ENCODE peak calls at places on chromosomes 3 and 15, in seven cellular contexts. V, D, L, S, F, J and I are unnamed samples.

GRCh38 chr3:123692041-123692440 is 107.2 kb upstream of the HACD2 start:
- DNase-seq in F (no peak), L (no peak), V (no peak), D (no peak), S (no peak), J (no peak), I (no peak)

GRCh38 chr15:93897377-93897776 is 334.0 kb upstream of the MCTP2 start:
- DNase-seq in L (no peak), J (no peak), D (no peak), S (no peak), F (no peak), V (no peak), I (no peak)

GRCh38 chr3:183369626-183370025 is 58.8 kb downstream of the MCF2L2 start:
- DNase-seq in D (no peak), F (no peak), J (no peak), L (no peak), V (no peak), S (no peak), I (no peak)

GRCh38 chr15:85980946-85981345 is 98.7 kb upstream of the AGBL1 start:
- DNase-seq in J (no peak), D (no peak), V (no peak), F (no peak), S (no peak), L (no peak), I (no peak)

GRCh38 chr3:61522629-61523028 is 38.7 kb upstream of the PTPRG start:
- DNase-seq in D (no peak), L (no peak), S (no peak), F (no peak), J (no peak), V (no peak), I (no peak)

GRCh38 chr3:182959474-182960350 is 20.6 kb downstream of the DCUN1D1 start:
- DNase-seq in F (no peak), V (no peak), S (no peak), J (no peak), D (no peak), L (no peak), I (no peak)

GRCh38 chr15:83066034-83066760 is 855 bp downstream of the BTBD1 start:
- DNase-seq in L (no peak), J (no peak), F (no peak), V (no peak), S (peak), D (no peak), I (no peak)

GRCh38 chr15:79641841-79642240 is 209.7 kb downstream of the MINAR1 start:
- DNase-seq in S (no peak), V (no peak), J (no peak), D (no peak), F (no peak), L (no peak), I (no peak)

GRCh38 chr3:33440328-33440577 is at the start of gene UBP1:
- DNase-seq in L (peak), J (no peak), S (no peak), V (no peak), F (no peak), D (peak), I (no peak)

GRCh38 chr3:67654099-67654831 is at the start of gene SUCLG2:
- DNase-seq in D (peak), J (no peak), L (peak), V (peak), S (peak), F (peak), I (peak)

GRCh38 chr3:29694331-29694730 is 413.5 kb downstream of the RBMS3 start:
- DNase-seq in V (no peak), F (no peak), J (no peak), S (no peak), L (no peak), D (no peak), I (no peak)

GRCh38 chr3:64832098-64832497 is 144.3 kb upstream of the ADAMTS9 start:
- DNase-seq in V (no peak), S (no peak), J (no peak), L (no peak), D (no peak), F (no peak), I (no peak)

GRCh38 chr15:101206173-101206572 is 45.7 kb downstream of the CHSY1 start:
- DNase-seq in V (no peak), J (no peak), L (no peak), F (no peak), S (no peak), D (no peak), I (no peak)

GRCh38 chr3:103057477-103057876 is 622.7 kb downstream of the ZPLD1 start:
- DNase-seq in S (no peak), L (no peak), J (no peak), V (no peak), F (no peak), D (no peak), I (no peak)

GRCh38 chr3:183911087-183911486 is 26.4 kb upstream of the PARL start:
- DNase-seq in V (no peak), J (no peak), F (no peak), L (no peak), D (no peak), S (no peak), I (no peak)

GRCh38 chr3:63386568-63386967 is 108.5 kb downstream of the SYNPR start:
- DNase-seq in J (no peak), V (no peak), F (no peak), S (no peak), L (no peak), D (peak), I (no peak)

GRCh38 chr15:83776986-83777385 is 123.1 kb downstream of the ADAMTSL3 start:
- DNase-seq in D (no peak), L (no peak), J (no peak), S (no peak), V (no peak), F (no peak), I (no peak)

GRCh38 chr3:58594117-58594516 is 16.9 kb upstream of the FAM107A start:
- DNase-seq in S (no peak), J (no peak), F (no peak), D (no peak), L (no peak), V (no peak), I (no peak)

GRCh38 chr3:120688121-120688520 is 6.1 kb upstream of the HGD start:
- DNase-seq in D (no peak), J (peak), L (peak), S (no peak), F (no peak), V (no peak), I (no peak)

GRCh38 chr3:129116482-129116946 is 5.1 kb downstream of the RAB43 start:
- DNase-seq in D (no peak), S (no peak), J (no peak), F (no peak), V (peak), L (no peak), I (no peak)

GRCh38 chr3:180802837-180803236 is 109.6 kb upstream of the FXR1 start:
- DNase-seq in L (no peak), D (peak), S (no peak), V (peak), J (no peak), F (no peak), I (no peak)

GRCh38 chr3:189771842-189772494 is 140.8 kb downstream of the TP63 start:
- DNase-seq in F (no peak), V (no peak), L (no peak), S (no peak), J (no peak), D (no peak), I (no peak)

GRCh38 chr15:39427705-39428104 is 153.2 kb upstream of the THBS1 start:
- DNase-seq in V (peak), D (peak), L (no peak), S (peak), F (no peak), J (no peak), I (no peak)

GRCh38 chr3:186785517-186786018 is 2.2 kb downstream of the EIF4A2 start:
- DNase-seq in J (no peak), V (no peak), D (no peak), S (no peak), F (no peak), L (no peak), I (no peak)

GRCh38 chr3:16050641-16051467 is 123.6 kb upstream of the GALNT15 start:
- DNase-seq in V (no peak), D (no peak), F (no peak), L (no peak), S (no peak), J (no peak), I (no peak)

GRCh38 chr15:84840741-84841429 is 23.7 kb downstream of the ALPK3 start:
- DNase-seq in V (peak), D (peak), J (no peak), F (no peak), L (no peak), S (no peak), I (no peak)

GRCh38 chr3:120460862-120461261 is 10.1 kb upstream of the FSTL1 start:
- DNase-seq in D (no peak), V (no peak), S (no peak), L (no peak), J (no peak), F (no peak), I (no peak)

GRCh38 chr3:150080058-150080730 is 109.5 kb upstream of the PFN2 start:
- DNase-seq in F (no peak), V (no peak), J (no peak), D (no peak), L (no peak), S (no peak), I (no peak)

GRCh38 chr3:185172086-185173049 is 19.5 kb upstream of the C3orf70 start:
- DNase-seq in S (no peak), L (no peak), V (no peak), J (peak), D (no peak), F (no peak), I (no peak)

GRCh38 chr3:185176756-185177359 is 24.0 kb upstream of the C3orf70 start:
- DNase-seq in D (peak), F (no peak), J (no peak), L (no peak), V (peak), S (peak), I (no peak)

GRCh38 chr3:185175370-185175987 is 22.6 kb upstream of the C3orf70 start:
- DNase-seq in D (peak), L (peak), J (peak), S (peak), V (peak), F (no peak), I (peak)
- TF ChIP-seq TAF1 in D (no peak), L (no peak), J (no peak), S (peak), V (peak), F (peak), I (no peak)

DNA sequence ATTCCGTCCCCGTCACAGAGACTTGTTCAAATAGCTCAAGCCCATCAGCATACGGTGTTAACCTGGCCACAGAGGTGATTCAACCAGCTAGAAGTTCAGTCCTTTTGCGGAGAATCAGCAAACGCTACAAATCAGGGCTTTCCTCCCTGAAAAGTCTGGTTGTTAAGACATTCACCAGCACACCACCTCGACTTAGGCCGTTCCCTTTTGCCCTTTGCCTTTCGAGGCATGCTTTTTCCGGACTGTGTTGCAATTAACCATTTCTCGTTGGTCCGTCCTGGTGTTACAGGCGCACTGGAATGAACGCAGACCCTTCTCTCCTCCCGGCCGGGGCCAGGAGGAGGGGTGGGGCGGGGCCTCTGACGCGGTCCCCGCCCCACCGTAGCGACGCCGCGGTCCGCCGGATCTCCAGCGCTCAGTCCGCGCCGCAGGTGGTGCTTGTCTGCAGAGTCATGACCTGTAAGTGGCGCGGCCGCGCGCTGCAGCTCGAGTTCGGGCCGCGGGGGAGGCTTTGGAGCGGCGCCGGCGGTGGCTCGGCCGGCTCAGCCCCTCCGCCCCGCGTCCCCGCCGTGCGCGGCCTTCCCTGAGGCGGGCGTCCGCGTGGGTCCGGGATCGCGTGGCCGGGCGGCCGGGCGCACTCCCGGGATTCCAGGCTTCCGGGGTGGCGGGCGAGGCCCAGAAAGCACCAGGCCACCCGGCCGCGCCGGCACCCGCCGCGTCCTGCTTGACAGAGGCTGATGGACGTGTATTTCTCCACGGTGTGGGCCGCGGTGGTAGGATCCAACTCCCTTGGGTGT is at the start of gene NIT2:
- DNase-seq in S (peak), F (peak), V (peak), L (peak), D (peak), J (no peak), I (peak)
- TF ChIP-seq POLR2AphosphoS5 in S (peak), F (peak), V (peak), L (no peak), D (peak), J (peak), I (peak)

GRCh38 chr3:197606468-197606867 is 50.7 kb upstream of the BDH1 start:
- DNase-seq in L (no peak), S (no peak), J (no peak), V (no peak), D (no peak), F (no peak), I (no peak)
- TF ChIP-seq TAF1 in L (no peak), S (no peak), J (no peak), V (no peak), D (no peak), F (no peak), I (no peak)

GRCh38 chr3:194483850-194484249 is 3.0 kb downstream of the ATP13A3 start:
- DNase-seq in V (no peak), L (no peak), S (no peak), D (no peak), F (no peak), J (no peak), I (no peak)
- TF ChIP-seq POLR2AphosphoS5 in V (no peak), L (no peak), S (no peak), D (no peak), F (no peak), J (no peak), I (no peak)

GRCh38 chr15:69797615-69798014 is 300.1 kb downstream of the TLE3 start:
- DNase-seq in V (no peak), J (no peak), S (no peak), F (no peak), L (no peak), D (no peak), I (no peak)

GRCh38 chr15:69795601-69796000 is 302.1 kb downstream of the TLE3 start:
- DNase-seq in V (no peak), L (no peak), D (no peak), S (no peak), J (no peak), F (no peak), I (no peak)

GRCh38 chr15:69801132-69801531 is 296.6 kb downstream of the TLE3 start:
- DNase-seq in S (no peak), F (no peak), L (no peak), D (no peak), J (no peak), V (no peak), I (no peak)

GRCh38 chr15:69797051-69797595 is 300.6 kb downstream of the TLE3 start:
- DNase-seq in V (no peak), D (no peak), F (no peak), L (no peak), S (no peak), J (no peak), I (no peak)

GRCh38 chr15:69798481-69799315 is 299.0 kb downstream of the TLE3 start:
- DNase-seq in J (no peak), D (no peak), L (no peak), V (no peak), S (no peak), F (no peak), I (no peak)
- TF ChIP-seq TAF1 in J (no peak), D (no peak), L (no peak), V (no peak), S (no peak), F (no peak), I (no peak)